ENCODE peak calls at places on chromosomes 4 and X, in five cellular contexts. J is NCI-H1436; B is mesothelial cell of epicardium; K is activated T-cell treated with anti-CD3 and anti-CD28 coated beads, Interleukin-2, amount 50 U/mL, for 4 hours; M is stimulated activated CD4-positive, alpha-beta T cell treated with anti-CD3 and anti-CD28 coated beads, Interleukin-4, amount 100 ng/mL, for 48 hours. D is an unnamed sample.

GRCh38 chr4:187544461-187545053 is 451.0 kb upstream of the ZFP42 start:
- DNase-seq in M (no peak), K (no peak), J (no peak), B (no peak), D (no peak)

GRCh38 chr4:189436207-189436606 is 504.5 kb upstream of the FRG1 start:
- DNase-seq in B (no peak), K (no peak), M (no peak), J (no peak), D (no peak)

GRCh38 chrX:41384041-41384705 is 50.2 kb downstream of the DDX3X start:
- DNase-seq in B (no peak), J (no peak), K (peak; percentile 39), M (peak; percentile 42), D (no peak)

GRCh38 chr4:47531241-47531953 is 46.3 kb downstream of the ATP10D start:
- DNase-seq in K (peak; percentile 27), M (peak; percentile 12), J (no peak), B (no peak), D (no peak)

GRCh38 chr4:17066241-17066640 is 167.8 kb upstream of the LDB2 start:
- DNase-seq in M (no peak), J (no peak), K (no peak), B (no peak), D (no peak)

GRCh38 chr4:86380176-86380724 is 20.4 kb upstream of the MAPK10 start:
- DNase-seq in B (no peak), M (no peak), K (no peak), J (no peak), D (no peak)

GRCh38 chr4:31667701-31668100 is 947.5 kb downstream of the PCDH7 start:
- DNase-seq in K (no peak), J (no peak), M (no peak), B (no peak), D (no peak)

GRCh38 chr4:93178279-93178678 is 650.3 kb upstream of the ATOH1 start:
- DNase-seq in M (no peak), B (no peak), K (no peak), J (no peak), D (no peak)

GRCh38 chrX:11264925-11265324 is 28.3 kb upstream of the AMELX start:
- DNase-seq in B (no peak), K (no peak), M (no peak), J (no peak), D (no peak)

GRCh38 chrX:48919947-48920712 is 1.3 kb upstream of the PIM2 start:
- DNase-seq in K (no peak), M (no peak), B (no peak), J (no peak), D (peak; percentile 3)

GRCh38 chr4:143335979-143336827 is 473 bp upstream of the GAB1 start:
- DNase-seq in J (peak; percentile 4), K (no peak), M (peak; percentile 17), B (peak; percentile 62), D (peak; percentile 40)

GRCh38 chr4:182969651-182970279 is 52.6 kb upstream of the DCTD start:
- DNase-seq in J (no peak), B (no peak), K (no peak), M (no peak), D (no peak)

GRCh38 chrX:40068048-40068447 is 29.7 kb downstream of the BCOR start:
- DNase-seq in K (no peak), M (no peak), B (no peak), J (no peak), D (no peak)

GRCh38 chr4:87317527-87317926 is 5.2 kb downstream of the HSD17B13 start:
- DNase-seq in J (no peak), M (no peak), B (no peak), K (no peak), D (no peak)

GRCh38 chr4:140186651-140187315 is 32.8 kb upstream of the MAML3 start:
- DNase-seq in K (no peak), J (no peak), M (no peak), B (no peak), D (no peak)

GRCh38 chr4:74675673-74676279 is 118.5 kb downstream of the BTC start:
- DNase-seq in K (no peak), J (peak; percentile 14), M (no peak), B (no peak), D (no peak)

GRCh38 chr4:76160355-76160754 is 12.2 kb upstream of the NUP54 start:
- DNase-seq in B (no peak), M (no peak), K (no peak), J (no peak), D (no peak)

GRCh38 chrX:150372280-150372679 is 9.2 kb downstream of the MAMLD1 start:
- DNase-seq in K (no peak), B (no peak), M (no peak), J (no peak), D (no peak)

GRCh38 chr4:152036626-152037025 is 275.8 kb upstream of the GATB start:
- DNase-seq in M (no peak), K (no peak), J (no peak), B (no peak), D (no peak)

GRCh38 chr4:5972571-5972970 is 45.7 kb downstream of the C4orf50 start:
- DNase-seq in K (no peak), B (no peak), J (no peak), M (no peak), D (no peak)